ENCODE peak calls at places on chromosome 2, in eight cellular contexts. One of them, this sample, is unnamed. For H3K27me3 and H3K36me3, the result is how much of the 10 kb centered on the place peaks cover.

GRCh38 chr2:238954841-238955521 is 107.1 kb downstream of the TWIST2 start:
- DNase-seq in Peyer's patch: no peak
- DNase-seq in psoas muscle: no peak
- DNase-seq in stomach: no peak
- DNase-seq in adrenal gland: no peak
- DNase-seq in GM23248: no peak
- DNase-seq in brain microvascular endothelial cell: no peak
- DNase-seq in WERI-Rb-1: no peak
- DNase-seq in this sample: peak

GRCh38 chr2:25381502-25381901 is 39.8 kb upstream of the DNMT3A start:
- DNase-seq in GM23248: no peak
- DNase-seq in psoas muscle: no peak
- DNase-seq in brain microvascular endothelial cell: no peak
- DNase-seq in adrenal gland: no peak
- DNase-seq in stomach: no peak
- DNase-seq in Peyer's patch: no peak
- DNase-seq in WERI-Rb-1: peak
- DNase-seq in this sample: no peak

GRCh38 chr2:174051741-174052638 is 86.8 kb upstream of the SP3 start:
- DNase-seq in brain microvascular endothelial cell: peak
- DNase-seq in psoas muscle: no peak
- DNase-seq in GM23248: peak
- DNase-seq in adrenal gland: no peak
- DNase-seq in stomach: peak
- DNase-seq in Peyer's patch: no peak
- DNase-seq in WERI-Rb-1: no peak
- DNase-seq in this sample: peak

GRCh38 chr2:109083771-109084170 is 45.2 kb upstream of the SH3RF3 start:
- DNase-seq in psoas muscle: no peak
- DNase-seq in stomach: no peak
- DNase-seq in brain microvascular endothelial cell: no peak
- DNase-seq in WERI-Rb-1: no peak
- DNase-seq in Peyer's patch: no peak
- DNase-seq in adrenal gland: no peak
- DNase-seq in GM23248: no peak
- DNase-seq in this sample: no peak

GRCh38 chr2:128552141-128552805 is 233.6 kb upstream of the HS6ST1 start:
- DNase-seq in Peyer's patch: no peak
- DNase-seq in WERI-Rb-1: no peak
- DNase-seq in psoas muscle: no peak
- DNase-seq in GM23248: no peak
- DNase-seq in adrenal gland: no peak
- DNase-seq in brain microvascular endothelial cell: no peak
- DNase-seq in stomach: peak
- DNase-seq in this sample: no peak

GRCh38 chr2:239429473-239430350 is 28.9 kb upstream of the HDAC4 start:
- DNase-seq in GM23248: no peak
- DNase-seq in psoas muscle: no peak
- DNase-seq in WERI-Rb-1: no peak
- DNase-seq in Peyer's patch: no peak
- DNase-seq in stomach: no peak
- DNase-seq in adrenal gland: no peak
- DNase-seq in brain microvascular endothelial cell: no peak
- DNase-seq in this sample: no peak

GRCh38 chr2:38806001-38806400 is 28.0 kb downstream of the GEMIN6 start:
- DNase-seq in adrenal gland: no peak
- DNase-seq in Peyer's patch: no peak
- DNase-seq in stomach: no peak
- DNase-seq in GM23248: no peak
- DNase-seq in WERI-Rb-1: no peak
- DNase-seq in psoas muscle: no peak
- DNase-seq in brain microvascular endothelial cell: no peak
- DNase-seq in this sample: no peak

GRCh38 chr2:38438536-38439225 is 61.6 kb upstream of the ATL2 start:
- DNase-seq in Peyer's patch: no peak
- DNase-seq in GM23248: no peak
- DNase-seq in brain microvascular endothelial cell: no peak
- DNase-seq in psoas muscle: no peak
- DNase-seq in adrenal gland: no peak
- DNase-seq in stomach: no peak
- DNase-seq in WERI-Rb-1: no peak
- DNase-seq in this sample: peak

GRCh38 chr2:161112885-161113284 is 47.3 kb upstream of the TANK start:
- DNase-seq in psoas muscle: no peak
- DNase-seq in WERI-Rb-1: no peak
- DNase-seq in adrenal gland: no peak
- DNase-seq in brain microvascular endothelial cell: no peak
- DNase-seq in Peyer's patch: no peak
- DNase-seq in stomach: no peak
- DNase-seq in GM23248: no peak
- DNase-seq in this sample: no peak

GRCh38 chr2:206410714-206411113 is 32.6 kb upstream of the ADAM23 start:
- DNase-seq in stomach: no peak
- DNase-seq in psoas muscle: no peak
- DNase-seq in adrenal gland: no peak
- DNase-seq in brain microvascular endothelial cell: no peak
- DNase-seq in GM23248: no peak
- DNase-seq in Peyer's patch: no peak
- DNase-seq in WERI-Rb-1: no peak
- DNase-seq in this sample: no peak

GRCh38 chr2:72475246-72475645 is 327.6 kb upstream of the CYP26B1 start:
- DNase-seq in brain microvascular endothelial cell: no peak
- DNase-seq in WERI-Rb-1: no peak
- DNase-seq in stomach: no peak
- DNase-seq in Peyer's patch: peak
- DNase-seq in GM23248: no peak
- DNase-seq in psoas muscle: peak
- DNase-seq in adrenal gland: no peak
- DNase-seq in this sample: no peak

GRCh38 chr2:575030-575727 is 102.0 kb downstream of the TMEM18 start:
- DNase-seq in GM23248: no peak
- DNase-seq in stomach: no peak
- DNase-seq in psoas muscle: no peak
- DNase-seq in adrenal gland: no peak
- DNase-seq in brain microvascular endothelial cell: no peak
- DNase-seq in WERI-Rb-1: no peak
- DNase-seq in Peyer's patch: no peak
- DNase-seq in this sample: no peak

GRCh38 chr2:19178175-19178574 is 180.2 kb downstream of the OSR1 start:
- DNase-seq in adrenal gland: no peak
- DNase-seq in WERI-Rb-1: no peak
- DNase-seq in brain microvascular endothelial cell: peak
- DNase-seq in psoas muscle: no peak
- DNase-seq in stomach: no peak
- DNase-seq in Peyer's patch: no peak
- DNase-seq in GM23248: peak
- DNase-seq in this sample: no peak

GRCh38 chr2:156601840-156602551 is 165.8 kb downstream of the GPD2 start:
- DNase-seq in brain microvascular endothelial cell: no peak
- DNase-seq in WERI-Rb-1: no peak
- DNase-seq in adrenal gland: no peak
- DNase-seq in Peyer's patch: no peak
- DNase-seq in GM23248: no peak
- DNase-seq in psoas muscle: no peak
- DNase-seq in stomach: no peak
- DNase-seq in this sample: no peak

DNA sequence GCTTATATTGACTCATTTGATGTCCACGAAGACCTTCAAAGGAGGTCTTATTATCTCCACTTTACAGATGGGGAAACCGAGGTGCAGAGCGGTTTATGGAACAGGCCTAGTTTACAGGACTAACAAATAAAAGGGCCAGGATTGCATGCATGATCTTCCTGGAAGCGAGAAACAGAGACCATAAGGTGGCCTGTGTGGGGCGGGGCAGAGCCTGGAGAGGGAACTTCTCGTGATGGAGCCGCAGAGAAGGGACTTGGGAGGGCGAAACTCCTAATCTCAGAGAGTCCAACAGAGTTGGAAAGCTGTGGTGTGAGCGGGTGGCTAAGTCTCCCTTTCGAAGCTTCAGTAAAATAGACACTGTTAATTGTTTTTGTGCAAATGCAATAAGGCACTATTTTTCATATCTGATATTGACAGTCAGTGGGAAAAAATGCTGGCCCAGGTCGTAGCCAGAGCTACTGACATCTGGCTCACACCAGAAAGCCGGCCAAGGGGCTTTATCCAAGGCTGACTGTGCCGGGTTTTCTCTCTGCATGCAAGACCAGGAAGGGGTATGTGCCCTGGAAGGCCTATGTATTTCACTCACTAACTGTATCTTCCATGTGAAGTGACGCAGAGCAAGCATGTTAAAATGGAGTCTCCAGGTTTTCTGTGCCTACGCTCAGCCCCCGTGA is 4.5 kb downstream of the INPP5D start:
- DNase-seq in adrenal gland: no peak
- DNase-seq in Peyer's patch: peak
- DNase-seq in stomach: peak
- DNase-seq in WERI-Rb-1: no peak
- DNase-seq in brain microvascular endothelial cell: no peak
- DNase-seq in GM23248: peak
- DNase-seq in psoas muscle: no peak
- DNase-seq in this sample: no peak
- H3K4me3 ChIP-seq in adrenal gland: no peak
- H3K4me3 ChIP-seq in Peyer's patch: no peak
- H3K4me3 ChIP-seq in stomach: no peak
- H3K4me3 ChIP-seq in WERI-Rb-1: no peak
- H3K4me3 ChIP-seq in brain microvascular endothelial cell: no peak
- H3K4me3 ChIP-seq in GM23248: no peak
- H3K4me3 ChIP-seq in psoas muscle: no peak
- H3K4me3 ChIP-seq in this sample: no peak

GRCh38 chr2:20665261-20666113 is 1.5 kb upstream of the GDF7 start:
- DNase-seq in GM23248: peak
- DNase-seq in psoas muscle: no peak
- DNase-seq in WERI-Rb-1: no peak
- DNase-seq in Peyer's patch: peak
- DNase-seq in adrenal gland: no peak
- DNase-seq in brain microvascular endothelial cell: no peak
- DNase-seq in stomach: no peak
- DNase-seq in this sample: peak

GRCh38 chr2:20664071-20664390 is 2.9 kb upstream of the GDF7 start:
- DNase-seq in GM23248: no peak
- DNase-seq in brain microvascular endothelial cell: no peak
- DNase-seq in Peyer's patch: no peak
- DNase-seq in psoas muscle: no peak
- DNase-seq in stomach: no peak
- DNase-seq in WERI-Rb-1: no peak
- DNase-seq in adrenal gland: no peak
- DNase-seq in this sample: peak

GRCh38 chr2:20666114-20666363 is 905 bp upstream of the GDF7 start:
- DNase-seq in WERI-Rb-1: no peak
- DNase-seq in adrenal gland: no peak
- DNase-seq in stomach: no peak
- DNase-seq in psoas muscle: no peak
- DNase-seq in brain microvascular endothelial cell: no peak
- DNase-seq in GM23248: peak
- DNase-seq in Peyer's patch: no peak
- DNase-seq in this sample: peak

GRCh38 chr2:20663196-20664070 is 3.5 kb upstream of the GDF7 start:
- DNase-seq in Peyer's patch: no peak
- DNase-seq in WERI-Rb-1: no peak
- DNase-seq in psoas muscle: no peak
- DNase-seq in stomach: no peak
- DNase-seq in brain microvascular endothelial cell: no peak
- DNase-seq in adrenal gland: no peak
- DNase-seq in GM23248: no peak
- DNase-seq in this sample: peak

DNA sequence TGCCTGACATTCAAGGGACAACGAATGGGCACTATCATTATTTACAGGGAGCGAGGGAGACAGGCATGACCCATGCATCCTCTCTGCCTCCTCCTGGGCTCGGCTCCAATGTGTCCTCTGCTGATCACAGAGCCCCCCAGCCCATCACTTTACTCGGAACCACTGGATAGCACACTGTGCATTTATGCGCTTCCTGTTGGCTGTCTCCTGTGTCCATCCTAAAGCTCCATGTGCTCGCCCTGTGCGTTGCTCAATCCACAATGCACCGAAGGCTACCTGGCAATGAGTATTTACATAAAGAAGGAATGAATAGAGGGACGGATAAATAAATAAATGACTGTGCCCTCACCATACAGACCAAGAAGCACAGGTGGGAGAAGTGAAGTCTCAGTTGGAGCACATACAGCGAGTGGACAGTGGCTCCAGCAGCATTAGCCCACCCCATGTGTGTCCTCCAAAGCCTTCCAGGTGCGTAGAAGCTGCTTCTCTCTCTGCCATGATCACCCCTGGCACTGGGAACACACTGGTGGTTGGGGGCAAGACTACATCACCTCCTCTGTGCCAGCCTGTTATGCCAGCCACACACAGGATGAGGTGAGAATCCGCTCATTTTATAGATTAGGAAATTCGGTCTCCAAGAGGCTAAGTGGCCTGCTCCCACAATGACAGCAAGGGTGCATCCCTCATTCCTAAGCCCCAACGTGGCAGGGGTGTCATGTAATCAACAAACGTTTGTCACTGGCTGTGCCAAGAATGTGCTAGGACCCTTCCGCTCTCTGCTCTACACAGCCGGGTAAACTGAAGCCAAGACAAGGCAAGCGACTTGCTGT is 2.3 kb upstream of the GDF7 start:
- DNase-seq in brain microvascular endothelial cell: no peak
- DNase-seq in Peyer's patch: no peak
- DNase-seq in GM23248: peak
- DNase-seq in adrenal gland: no peak
- DNase-seq in stomach: no peak
- DNase-seq in WERI-Rb-1: no peak
- DNase-seq in psoas muscle: no peak
- DNase-seq in this sample: peak
- H3K27me3 ChIP-seq in brain microvascular endothelial cell: half or more
- H3K27me3 ChIP-seq in Peyer's patch: under half
- H3K27me3 ChIP-seq in GM23248: half or more
- H3K27me3 ChIP-seq in adrenal gland: half or more
- H3K27me3 ChIP-seq in stomach: half or more
- H3K27me3 ChIP-seq in WERI-Rb-1: half or more
- H3K27me3 ChIP-seq in psoas muscle: under half
- H3K27me3 ChIP-seq in this sample: half or more

DNA sequence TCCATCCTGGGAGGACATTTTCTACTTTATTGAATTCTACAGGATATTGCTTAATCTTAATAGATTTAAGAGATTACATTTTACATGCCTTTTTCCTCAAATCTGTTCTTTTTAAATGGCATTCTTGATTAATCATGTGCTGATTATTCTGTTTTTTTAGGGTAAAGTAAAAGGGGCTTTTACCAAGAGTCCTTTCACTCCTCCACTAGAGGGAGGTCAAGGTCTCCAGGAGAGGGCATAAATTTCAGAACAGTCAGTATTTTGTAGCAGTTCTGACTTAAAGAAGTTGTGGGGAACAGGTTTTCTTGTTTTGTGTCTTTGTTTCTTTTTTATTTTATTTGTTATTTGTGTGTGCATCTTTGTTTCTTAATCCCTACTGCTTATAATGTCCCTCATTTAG is 25.4 kb downstream of the WDR75 start:
- DNase-seq in brain microvascular endothelial cell: no peak
- DNase-seq in WERI-Rb-1: peak
- DNase-seq in stomach: no peak
- DNase-seq in Peyer's patch: no peak
- DNase-seq in GM23248: peak
- DNase-seq in psoas muscle: no peak
- DNase-seq in adrenal gland: no peak
- DNase-seq in this sample: peak
- H3K36me3 ChIP-seq in brain microvascular endothelial cell: half or more
- H3K36me3 ChIP-seq in WERI-Rb-1: half or more
- H3K36me3 ChIP-seq in stomach: half or more
- H3K36me3 ChIP-seq in Peyer's patch: under half
- H3K36me3 ChIP-seq in GM23248: half or more
- H3K36me3 ChIP-seq in psoas muscle: under half
- H3K36me3 ChIP-seq in adrenal gland: half or more
- H3K36me3 ChIP-seq in this sample: under half

GRCh38 chr2:240455719-240456606 is 20.5 kb downstream of the GPC1 start:
- DNase-seq in WERI-Rb-1: no peak
- DNase-seq in stomach: peak
- DNase-seq in adrenal gland: peak
- DNase-seq in GM23248: no peak
- DNase-seq in psoas muscle: peak
- DNase-seq in Peyer's patch: no peak
- DNase-seq in brain microvascular endothelial cell: no peak
- DNase-seq in this sample: peak
- H3K4me3 ChIP-seq in WERI-Rb-1: no peak
- H3K4me3 ChIP-seq in stomach: peak
- H3K4me3 ChIP-seq in adrenal gland: no peak
- H3K4me3 ChIP-seq in GM23248: no peak
- H3K4me3 ChIP-seq in psoas muscle: no peak
- H3K4me3 ChIP-seq in Peyer's patch: no peak
- H3K4me3 ChIP-seq in brain microvascular endothelial cell: no peak
- H3K4me3 ChIP-seq in this sample: peak

This sample was measured in H7.